ENCODE peak calls at places on chromosome X, in seven cellular contexts. One of them, this sample, is unnamed.

GRCh38 chrX:100494570-100494969 is 84.5 kb upstream of the PCDH19 start:
- DNase-seq in GM23248: no peak
- DNase-seq in stomach: no peak
- DNase-seq in uterus: no peak
- DNase-seq in right cardiac atrium: no peak
- DNase-seq in fibroblast of lung: no peak
- DNase-seq in A549: no peak
- DNase-seq in this sample: no peak

GRCh38 chrX:109934434-109934833 is 68.5 kb upstream of the TMEM164 start:
- DNase-seq in GM23248: peak; percentile 15
- DNase-seq in stomach: no peak
- DNase-seq in uterus: no peak
- DNase-seq in right cardiac atrium: no peak
- DNase-seq in fibroblast of lung: peak; percentile 54
- DNase-seq in A549: no peak
- DNase-seq in this sample: no peak

GRCh38 chrX:12701625-12702024 is 89.6 kb upstream of the PRPS2 start:
- DNase-seq in GM23248: peak; percentile 60
- DNase-seq in stomach: peak; percentile 71
- DNase-seq in uterus: peak; percentile 27
- DNase-seq in right cardiac atrium: peak; percentile 23
- DNase-seq in fibroblast of lung: peak; percentile 46
- DNase-seq in A549: peak; percentile 83
- DNase-seq in this sample: peak; percentile 73

GRCh38 chrX:115894087-115894486 is 276.5 kb upstream of the AGTR2 start:
- DNase-seq in GM23248: no peak
- DNase-seq in stomach: no peak
- DNase-seq in uterus: no peak
- DNase-seq in right cardiac atrium: no peak
- DNase-seq in fibroblast of lung: peak; percentile 9
- DNase-seq in A549: peak; percentile 18
- DNase-seq in this sample: no peak

GRCh38 chrX:12954376-12954775 is 20.5 kb upstream of the TMSB4X start:
- DNase-seq in GM23248: no peak
- DNase-seq in stomach: no peak
- DNase-seq in uterus: no peak
- DNase-seq in right cardiac atrium: no peak
- DNase-seq in fibroblast of lung: no peak
- DNase-seq in A549: no peak
- DNase-seq in this sample: no peak

GRCh38 chrX:154719132-154719675 is 31.7 kb downstream of the GAB3 start:
- DNase-seq in GM23248: peak; percentile 72
- DNase-seq in stomach: no peak
- DNase-seq in uterus: no peak
- DNase-seq in right cardiac atrium: no peak
- DNase-seq in fibroblast of lung: peak; percentile 84
- DNase-seq in A549: no peak
- DNase-seq in this sample: no peak

GRCh38 chrX:152155766-152156310 is 17.5 kb upstream of the MAGEA10 start:
- DNase-seq in GM23248: no peak
- DNase-seq in stomach: no peak
- DNase-seq in uterus: no peak
- DNase-seq in right cardiac atrium: no peak
- DNase-seq in fibroblast of lung: no peak
- DNase-seq in A549: no peak
- DNase-seq in this sample: no peak

GRCh38 chrX:37302569-37302968 is 46.6 kb upstream of the PRRG1 start:
- DNase-seq in GM23248: peak; percentile 35
- DNase-seq in stomach: no peak
- DNase-seq in uterus: no peak
- DNase-seq in right cardiac atrium: no peak
- DNase-seq in fibroblast of lung: peak; percentile 6
- DNase-seq in A549: no peak
- DNase-seq in this sample: no peak

GRCh38 chrX:22698151-22698550 is 301.6 kb upstream of the DDX53 start:
- DNase-seq in GM23248: no peak
- DNase-seq in stomach: no peak
- DNase-seq in uterus: no peak
- DNase-seq in right cardiac atrium: no peak
- DNase-seq in fibroblast of lung: no peak
- DNase-seq in A549: no peak
- DNase-seq in this sample: no peak

GRCh38 chrX:94097852-94098251 is 423.8 kb downstream of the FAM133A start:
- DNase-seq in GM23248: no peak
- DNase-seq in stomach: no peak
- DNase-seq in uterus: no peak
- DNase-seq in right cardiac atrium: no peak
- DNase-seq in fibroblast of lung: no peak
- DNase-seq in A549: no peak
- DNase-seq in this sample: no peak

GRCh38 chrX:13693341-13693871 is 4.5 kb downstream of the RAB9A start:
- DNase-seq in GM23248: peak; percentile 31
- DNase-seq in stomach: no peak
- DNase-seq in uterus: no peak
- DNase-seq in right cardiac atrium: no peak
- DNase-seq in fibroblast of lung: no peak
- DNase-seq in A549: no peak
- DNase-seq in this sample: no peak

GRCh38 chrX:150201841-150202240 is 161.3 kb upstream of the MAMLD1 start:
- DNase-seq in GM23248: no peak
- DNase-seq in stomach: no peak
- DNase-seq in uterus: no peak
- DNase-seq in right cardiac atrium: no peak
- DNase-seq in fibroblast of lung: peak; percentile 33
- DNase-seq in A549: no peak
- DNase-seq in this sample: no peak

GRCh38 chrX:130994671-130995070 is 63.5 kb upstream of the ARHGAP36 start:
- DNase-seq in GM23248: peak; percentile 41
- DNase-seq in stomach: no peak
- DNase-seq in uterus: no peak
- DNase-seq in right cardiac atrium: no peak
- DNase-seq in fibroblast of lung: no peak
- DNase-seq in A549: peak; percentile 21
- DNase-seq in this sample: no peak

GRCh38 chrX:13764765-13765164 is 30.2 kb downstream of the OFD1 start:
- DNase-seq in GM23248: no peak
- DNase-seq in stomach: peak; percentile 60
- DNase-seq in uterus: no peak
- DNase-seq in right cardiac atrium: peak; percentile 21
- DNase-seq in fibroblast of lung: peak; percentile 8
- DNase-seq in A549: peak; percentile 4
- DNase-seq in this sample: no peak

GRCh38 chrX:102154900-102155805 is 624 bp downstream of the BEX5 start:
- DNase-seq in GM23248: peak; percentile 8
- DNase-seq in stomach: peak; percentile 25
- DNase-seq in uterus: no peak
- DNase-seq in right cardiac atrium: no peak
- DNase-seq in fibroblast of lung: no peak
- DNase-seq in A549: no peak
- DNase-seq in this sample: no peak

GRCh38 chrX:12352922-12353321 is 214.6 kb downstream of the FRMPD4 start:
- DNase-seq in GM23248: no peak
- DNase-seq in stomach: no peak
- DNase-seq in uterus: no peak
- DNase-seq in right cardiac atrium: no peak
- DNase-seq in fibroblast of lung: no peak
- DNase-seq in A549: no peak
- DNase-seq in this sample: no peak

GRCh38 chrX:8748855-8749254 is 16.9 kb upstream of the ANOS1 start:
- DNase-seq in GM23248: peak; percentile 43
- DNase-seq in stomach: no peak
- DNase-seq in uterus: no peak
- DNase-seq in right cardiac atrium: no peak
- DNase-seq in fibroblast of lung: peak; percentile 22
- DNase-seq in A549: peak; percentile 39
- DNase-seq in this sample: no peak

GRCh38 chrX:12315526-12315925 is 177.3 kb downstream of the FRMPD4 start:
- DNase-seq in GM23248: no peak
- DNase-seq in stomach: no peak
- DNase-seq in uterus: no peak
- DNase-seq in right cardiac atrium: no peak
- DNase-seq in fibroblast of lung: no peak
- DNase-seq in A549: no peak
- DNase-seq in this sample: no peak

GRCh38 chrX:155027509-155028066 is 944 bp downstream of the FUNDC2 start:
- DNase-seq in GM23248: peak; percentile 83
- DNase-seq in stomach: no peak
- DNase-seq in uterus: no peak
- DNase-seq in right cardiac atrium: no peak
- DNase-seq in fibroblast of lung: peak; percentile 77
- DNase-seq in A549: peak; percentile 53
- DNase-seq in this sample: peak; percentile 67

GRCh38 chrX:121886557-121886956 is 839.1 kb downstream of the GLUD2 start:
- DNase-seq in GM23248: no peak
- DNase-seq in stomach: no peak
- DNase-seq in uterus: no peak
- DNase-seq in right cardiac atrium: no peak
- DNase-seq in fibroblast of lung: no peak
- DNase-seq in A549: no peak
- DNase-seq in this sample: no peak

GRCh38 chrX:130805906-130806305 is 97.1 kb downstream of the ENOX2 start:
- DNase-seq in GM23248: peak; percentile 1
- DNase-seq in stomach: no peak
- DNase-seq in uterus: no peak
- DNase-seq in right cardiac atrium: no peak
- DNase-seq in fibroblast of lung: peak; percentile 15
- DNase-seq in A549: no peak
- DNase-seq in this sample: no peak

GRCh38 chrX:92213781-92214180 is 434.6 kb downstream of the PCDH11X start:
- DNase-seq in GM23248: no peak
- DNase-seq in stomach: no peak
- DNase-seq in uterus: no peak
- DNase-seq in right cardiac atrium: no peak
- DNase-seq in fibroblast of lung: peak; percentile 1
- DNase-seq in A549: peak; percentile 14
- DNase-seq in this sample: no peak

GRCh38 chrX:132614297-132614696 is 125.5 kb upstream of the MBNL3 start:
- DNase-seq in GM23248: peak; percentile 16
- DNase-seq in stomach: no peak
- DNase-seq in uterus: no peak
- DNase-seq in right cardiac atrium: no peak
- DNase-seq in fibroblast of lung: no peak
- DNase-seq in A549: peak; percentile 2
- DNase-seq in this sample: no peak

GRCh38 chrX:107686792-107687191 is 58.5 kb downstream of the PRPS1 start:
- DNase-seq in GM23248: no peak
- DNase-seq in stomach: no peak
- DNase-seq in uterus: no peak
- DNase-seq in right cardiac atrium: no peak
- DNase-seq in fibroblast of lung: peak; percentile 38
- DNase-seq in A549: no peak
- DNase-seq in this sample: no peak

GRCh38 chrX:49192722-49193328 is 6.7 kb upstream of the PRICKLE3 start:
- DNase-seq in GM23248: peak; percentile 47
- DNase-seq in stomach: no peak
- DNase-seq in uterus: no peak
- DNase-seq in right cardiac atrium: no peak
- DNase-seq in fibroblast of lung: peak; percentile 16
- DNase-seq in A549: peak; percentile 55
- DNase-seq in this sample: no peak

DNA sequence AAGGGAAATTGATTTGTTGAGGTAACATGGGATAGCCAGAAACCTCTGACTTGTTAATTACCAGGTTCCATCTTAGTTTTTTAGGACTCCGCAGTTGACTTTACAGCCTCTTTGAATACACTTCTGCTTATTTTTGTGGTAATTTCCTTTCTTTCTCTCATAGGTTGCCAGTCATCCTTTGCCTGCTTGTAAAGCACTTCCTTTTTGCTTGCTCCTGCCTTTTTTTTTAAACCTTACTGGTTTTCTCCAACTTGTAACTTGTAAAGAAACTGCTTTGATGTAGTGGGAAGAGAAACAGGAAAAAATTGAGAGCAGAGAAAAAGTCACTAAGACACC is 2.6 kb downstream of the PGK1 start:
- DNase-seq in GM23248: no peak
- DNase-seq in stomach: no peak
- DNase-seq in uterus: no peak
- DNase-seq in right cardiac atrium: no peak
- DNase-seq in fibroblast of lung: no peak
- DNase-seq in A549: no peak
- DNase-seq in this sample: no peak
- H3K4me1 ChIP-seq in GM23248: peaks cover 13% of the 10 kb centered on the region
- H3K4me1 ChIP-seq in stomach: peaks cover 20% of the 10 kb centered on the region
- H3K4me1 ChIP-seq in uterus: peaks cover 5% of the 10 kb centered on the region
- H3K4me1 ChIP-seq in right cardiac atrium: peaks cover 8% of the 10 kb centered on the region
- H3K4me1 ChIP-seq in fibroblast of lung: no peaks in the 10 kb centered on the region
- H3K4me1 ChIP-seq in A549: peaks cover 64% of the 10 kb centered on the region
- H3K4me1 ChIP-seq in this sample: peaks cover 27% of the 10 kb centered on the region

GRCh38 chrX:133921764-133922389 is 63.5 kb downstream of the GPC3 start:
- DNase-seq in GM23248: peak; percentile 26
- DNase-seq in stomach: peak; percentile 72
- DNase-seq in uterus: no peak
- DNase-seq in right cardiac atrium: peak; percentile 20
- DNase-seq in fibroblast of lung: no peak
- DNase-seq in A549: peak; percentile 46
- DNase-seq in this sample: no peak
- H3K27ac ChIP-seq in GM23248: no peak overlapping the region
- H3K27ac ChIP-seq in stomach: no peak overlapping the region
- H3K27ac ChIP-seq in uterus: no peak overlapping the region
- H3K27ac ChIP-seq in right cardiac atrium: no peak overlapping the region
- H3K27ac ChIP-seq in fibroblast of lung: no peak overlapping the region
- H3K27ac ChIP-seq in A549: no peak overlapping the region
- H3K27ac ChIP-seq in this sample: no peak overlapping the region

GRCh38 chrX:39755152-39756032 is 342.4 kb downstream of the BCOR start:
- DNase-seq in GM23248: peak; percentile 93
- DNase-seq in stomach: peak; percentile 78
- DNase-seq in uterus: peak; percentile 86
- DNase-seq in right cardiac atrium: peak; percentile 88
- DNase-seq in fibroblast of lung: peak; percentile 96
- DNase-seq in A549: peak; percentile 97
- DNase-seq in this sample: peak; percentile 96

GRCh38 chrX:39757971-39758370 is 339.8 kb downstream of the BCOR start:
- DNase-seq in GM23248: peak; percentile 51
- DNase-seq in stomach: no peak
- DNase-seq in uterus: no peak
- DNase-seq in right cardiac atrium: no peak
- DNase-seq in fibroblast of lung: peak; percentile 92
- DNase-seq in A549: no peak
- DNase-seq in this sample: no peak

GRCh38 chrX:39758791-39759525 is 338.8 kb downstream of the BCOR start:
- DNase-seq in GM23248: no peak
- DNase-seq in stomach: no peak
- DNase-seq in uterus: no peak
- DNase-seq in right cardiac atrium: no peak
- DNase-seq in fibroblast of lung: peak; percentile 31
- DNase-seq in A549: no peak
- DNase-seq in this sample: peak; percentile 74

GRCh38 chrX:39753296-39753996 is 344.3 kb downstream of the BCOR start:
- DNase-seq in GM23248: no peak
- DNase-seq in stomach: peak; percentile 46
- DNase-seq in uterus: no peak
- DNase-seq in right cardiac atrium: no peak
- DNase-seq in fibroblast of lung: peak; percentile 66
- DNase-seq in A549: peak; percentile 80
- DNase-seq in this sample: no peak

GRCh38 chrX:39756086-39756883 is 341.5 kb downstream of the BCOR start:
- DNase-seq in GM23248: no peak
- DNase-seq in stomach: no peak
- DNase-seq in uterus: no peak
- DNase-seq in right cardiac atrium: no peak
- DNase-seq in fibroblast of lung: no peak
- DNase-seq in A549: peak; percentile 35
- DNase-seq in this sample: peak; percentile 73
- H3K4me1 ChIP-seq in GM23248: peaks cover 24% of the 10 kb centered on the region
- H3K4me1 ChIP-seq in stomach: peaks cover 38% of the 10 kb centered on the region
- H3K4me1 ChIP-seq in uterus: no peaks in the 10 kb centered on the region
- H3K4me1 ChIP-seq in right cardiac atrium: peaks cover 5% of the 10 kb centered on the region
- H3K4me1 ChIP-seq in fibroblast of lung: peaks cover 11% of the 10 kb centered on the region
- H3K4me1 ChIP-seq in A549: peaks cover 85% of the 10 kb centered on the region
- H3K4me1 ChIP-seq in this sample: no peaks in the 10 kb centered on the region

GRCh38 chrX:1222511-1223252 is 10.2 kb upstream of the CRLF2 start:
- DNase-seq in GM23248: peak; percentile 10
- DNase-seq in stomach: no peak
- DNase-seq in uterus: no peak
- DNase-seq in right cardiac atrium: no peak
- DNase-seq in fibroblast of lung: peak; percentile 1
- DNase-seq in A549: peak; percentile 66
- DNase-seq in this sample: peak; percentile 18
- H3K27ac ChIP-seq in GM23248: no peak overlapping the region
- H3K27ac ChIP-seq in stomach: no peak overlapping the region
- H3K27ac ChIP-seq in uterus: no peak overlapping the region
- H3K27ac ChIP-seq in right cardiac atrium: no peak overlapping the region
- H3K27ac ChIP-seq in fibroblast of lung: no peak overlapping the region
- H3K27ac ChIP-seq in A549: peak overlapping the region; percentile 29
- H3K27ac ChIP-seq in this sample: no peak overlapping the region

This sample was measured in sigmoid colon.